ENCODE peak calls at places on chromosomes 5 and 9, in six cellular contexts. E is K562; D is neuronal stem cell; T is thyroid gland; S is heart right ventricle; M is CD8-positive, alpha-beta T cell. Z is an unnamed sample.

GRCh38 chr5:57303985-57304384 is 130.1 kb downstream of the GPBP1 start:
- DNase-seq in E (peak), D (no peak), T (no peak), S (no peak), M (no peak), Z (no peak)

GRCh38 chr5:123511290-123511647 is 708 bp upstream of the CSNK1G3 start:
- DNase-seq in E (no peak), D (peak), T (no peak), S (no peak), M (no peak), Z (no peak)

GRCh38 chr9:5586391-5586802 is 42.5 kb upstream of the RIC1 start:
- DNase-seq in E (no peak), D (no peak), T (no peak), S (no peak), M (no peak), Z (peak)

GRCh38 chr5:150339165-150339564 is 18.3 kb upstream of the TCOF1 start:
- DNase-seq in E (no peak), D (no peak), T (no peak), S (no peak), M (no peak), Z (no peak)

GRCh38 chr9:114287001-114287762 is 35.7 kb upstream of the ORM1 start:
- DNase-seq in E (no peak), D (no peak), T (no peak), S (no peak), M (no peak), Z (no peak)

GRCh38 chr5:19920761-19921160 is 67.2 kb downstream of the CDH18 start:
- DNase-seq in E (no peak), D (no peak), T (no peak), S (no peak), M (no peak), Z (no peak)

GRCh38 chr9:77753183-77753582 is 105.1 kb upstream of the GNA14 start:
- DNase-seq in E (peak), D (no peak), T (no peak), S (no peak), M (no peak), Z (no peak)

GRCh38 chr5:94362857-94363256 is 255.5 kb downstream of the KIAA0825 start:
- DNase-seq in E (no peak), D (no peak), T (no peak), S (no peak), M (no peak), Z (no peak)

GRCh38 chr5:53730938-53731337 is 170.5 kb downstream of the NDUFS4 start:
- DNase-seq in E (no peak), D (no peak), T (no peak), S (peak), M (no peak), Z (no peak)

GRCh38 chr5:11143456-11144267 is 382.6 kb upstream of the DAP start:
- DNase-seq in E (no peak), D (no peak), T (no peak), S (no peak), M (no peak), Z (no peak)

GRCh38 chr5:12902611-12903010 is 998.4 kb upstream of the CTNND2 start:
- DNase-seq in E (no peak), D (no peak), T (no peak), S (no peak), M (no peak), Z (no peak)

GRCh38 chr5:180069589-180070247 is 1.8 kb downstream of the RNF130 start:
- DNase-seq in E (peak), D (no peak), T (no peak), S (peak), M (no peak), Z (no peak)

GRCh38 chr9:78559449-78559885 is 262.5 kb downstream of the PSAT1 start:
- DNase-seq in E (no peak), D (no peak), T (no peak), S (no peak), M (no peak), Z (no peak)

GRCh38 chr9:122742003-122742402 is at the start of gene OR1L6:
- DNase-seq in E (no peak), D (no peak), T (no peak), S (no peak), M (no peak), Z (no peak)

GRCh38 chr5:83745821-83746220 is 25.2 kb upstream of the HAPLN1 start:
- DNase-seq in E (no peak), D (no peak), T (no peak), S (no peak), M (no peak), Z (no peak)

GRCh38 chr5:26622947-26623346 is 415.4 kb downstream of the CDH9 start:
- DNase-seq in E (no peak), D (no peak), T (no peak), S (no peak), M (no peak), Z (no peak)

GRCh38 chr9:92177591-92177990 is 62.4 kb upstream of the SPTLC1 start:
- DNase-seq in E (no peak), D (no peak), T (no peak), S (no peak), M (no peak), Z (no peak)

GRCh38 chr5:144273232-144274027 is 102.8 kb downstream of the KCTD16 start:
- DNase-seq in E (no peak), D (no peak), T (no peak), S (no peak), M (no peak), Z (no peak)

GRCh38 chr9:128203842-128204551 is 818 bp downstream of the DNM1 start:
- DNase-seq in E (peak), D (peak), T (no peak), S (no peak), M (no peak), Z (no peak)

GRCh38 chr5:59789197-59789596 is 104.3 kb downstream of the PDE4D start:
- DNase-seq in E (no peak), D (no peak), T (no peak), S (no peak), M (no peak), Z (no peak)

GRCh38 chr9:93670208-93671029 is 94.0 kb downstream of the PHF2 start:
- DNase-seq in E (no peak), D (no peak), T (no peak), S (peak), M (peak), Z (no peak)

GRCh38 chr9:137147091-137147792 is 8.3 kb downstream of the GRIN1 start:
- DNase-seq in E (no peak), D (no peak), T (no peak), S (no peak), M (no peak), Z (no peak)

GRCh38 chr9:98515506-98516204 is 193.1 kb downstream of the GABBR2 start:
- DNase-seq in E (no peak), D (no peak), T (no peak), S (no peak), M (no peak), Z (no peak)

GRCh38 chr5:74519679-74520078 is 120.8 kb downstream of the ENC1 start:
- DNase-seq in E (no peak), D (no peak), T (no peak), S (no peak), M (no peak), Z (no peak)

GRCh38 chr5:96006291-96006690 is 44.6 kb upstream of the ELL2 start:
- DNase-seq in E (no peak), D (no peak), T (no peak), S (no peak), M (no peak), Z (no peak)

GRCh38 chr5:41120600-41120999 is 49.5 kb upstream of the MROH2B start:
- DNase-seq in E (no peak), D (no peak), T (no peak), S (no peak), M (no peak), Z (no peak)

GRCh38 chr9:33881635-33882034 is 64.7 kb downstream of the UBE2R2 start:
- DNase-seq in E (no peak), D (no peak), T (no peak), S (no peak), M (no peak), Z (no peak)

GRCh38 chr9:116234091-116234490 is 80.5 kb downstream of the PAPPA start:
- DNase-seq in E (no peak), D (no peak), T (no peak), S (no peak), M (no peak), Z (no peak)

GRCh38 chr5:62719061-62719730 is 140.6 kb downstream of the LRRC70 start:
- DNase-seq in E (no peak), D (no peak), T (no peak), S (no peak), M (no peak), Z (no peak)

GRCh38 chr9:92974161-92974661 is 26.9 kb downstream of the FGD3 start:
- DNase-seq in E (no peak), D (no peak), T (no peak), S (no peak), M (no peak), Z (no peak)

GRCh38 chr5:172102913-172103629 is 85.0 kb downstream of the STK10 start:
- DNase-seq in E (peak), D (peak), T (no peak), S (peak), M (no peak), Z (no peak)

GRCh38 chr5:179530069-179530998 is 20.0 kb upstream of the RUFY1 start:
- DNase-seq in E (peak), D (peak), T (peak), S (peak), M (peak), Z (peak)

GRCh38 chr5:32217886-32218396 is 43.8 kb upstream of the GOLPH3 start:
- DNase-seq in E (peak), D (no peak), T (peak), S (peak), M (no peak), Z (no peak)

GRCh38 chr5:94968507-94969095 is 316.3 kb downstream of the MCTP1 start:
- DNase-seq in E (peak), D (peak), T (peak), S (peak), M (no peak), Z (peak)

GRCh38 chr9:21502586-21502985 is 20.5 kb upstream of the IFNE start:
- DNase-seq in E (no peak), D (no peak), T (no peak), S (no peak), M (no peak), Z (no peak)

GRCh38 chr5:95619518-95620029 is 313 bp upstream of the GPR150 start:
- DNase-seq in E (no peak), D (no peak), T (no peak), S (no peak), M (no peak), Z (no peak)

GRCh38 chr9:7560669-7561305 is 238.8 kb downstream of the DMAC1 start:
- DNase-seq in E (no peak), D (no peak), T (no peak), S (no peak), M (no peak), Z (no peak)

GRCh38 chr5:62460578-62460983 is 48.0 kb downstream of the IPO11 start:
- DNase-seq in E (peak), D (peak), T (no peak), S (no peak), M (no peak), Z (no peak)

DNA sequence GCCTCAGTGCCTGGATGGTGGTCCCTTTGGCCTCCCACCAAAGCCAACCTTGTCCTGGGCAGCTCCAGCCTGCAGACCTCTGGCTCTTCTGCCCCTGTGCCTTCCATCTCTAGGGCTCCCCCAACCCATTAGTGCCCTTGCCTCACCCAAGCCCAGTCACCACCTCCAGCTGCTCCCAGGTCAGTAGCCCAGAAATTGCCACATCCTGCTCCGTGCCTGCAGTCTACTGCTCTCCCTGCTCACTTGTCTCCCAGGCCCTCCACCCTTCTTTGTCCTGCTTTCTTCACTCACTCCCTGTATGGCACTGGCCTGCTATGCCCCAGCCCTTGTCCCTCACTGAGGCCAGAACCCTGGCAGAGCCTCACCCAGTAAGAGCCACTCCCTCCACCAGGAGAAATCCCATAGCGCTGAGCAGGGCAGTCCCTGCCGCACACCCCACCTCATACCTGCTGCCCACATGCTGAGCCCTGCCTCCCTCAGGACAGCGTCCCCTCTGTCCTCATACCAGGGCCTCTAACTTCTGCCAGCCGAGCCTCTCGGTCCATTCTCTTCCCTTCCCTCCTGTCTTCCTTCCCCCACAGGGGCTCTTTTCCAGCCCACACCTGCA is 44.4 kb downstream of the JADE2 start:
- DNase-seq in E (no peak), D (no peak), T (no peak), S (no peak), M (no peak), Z (no peak)
- H3K27ac ChIP-seq in E (no peak), D (no peak), T (peak), S (peak), M (no peak), Z (no peak)

DNA sequence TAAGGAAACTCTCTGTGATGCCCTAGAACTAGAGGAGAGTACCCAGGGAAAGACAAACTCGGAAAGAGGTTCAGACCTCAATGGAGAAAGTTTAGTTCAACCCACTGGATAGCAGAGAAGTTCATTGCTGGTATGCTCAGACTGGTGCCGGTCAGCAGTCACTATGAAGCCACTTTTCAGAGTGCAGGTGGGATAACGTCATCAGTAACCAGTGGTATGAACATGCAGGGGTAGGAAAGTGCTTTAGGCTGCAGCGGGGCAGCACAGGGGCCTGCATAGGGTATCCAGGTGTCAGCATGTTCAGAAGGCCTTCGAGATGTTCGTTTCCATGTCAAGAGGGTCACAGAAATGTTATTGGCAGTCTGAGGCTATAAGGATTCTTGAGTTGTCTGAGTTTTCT is 20.8 kb upstream of the ANKRD55 start:
- DNase-seq in E (peak), D (no peak), T (peak), S (no peak), M (no peak), Z (no peak)
- H3K27ac ChIP-seq in E (peak), D (no peak), T (peak), S (no peak), M (no peak), Z (no peak)

GRCh38 chr9:134375430-134376385 is 49.5 kb downstream of the RXRA start:
- DNase-seq in E (no peak), D (no peak), T (peak), S (peak), M (no peak), Z (no peak)

GRCh38 chr9:134377976-134378375 is 51.7 kb downstream of the RXRA start:
- DNase-seq in E (no peak), D (no peak), T (peak), S (peak), M (no peak), Z (no peak)

GRCh38 chr9:134376386-134377142 is 50.3 kb downstream of the RXRA start:
- DNase-seq in E (no peak), D (no peak), T (peak), S (no peak), M (no peak), Z (no peak)

GRCh38 chr9:134378901-134379338 is 52.7 kb downstream of the RXRA start:
- DNase-seq in E (no peak), D (no peak), T (no peak), S (peak), M (no peak), Z (no peak)

DNA sequence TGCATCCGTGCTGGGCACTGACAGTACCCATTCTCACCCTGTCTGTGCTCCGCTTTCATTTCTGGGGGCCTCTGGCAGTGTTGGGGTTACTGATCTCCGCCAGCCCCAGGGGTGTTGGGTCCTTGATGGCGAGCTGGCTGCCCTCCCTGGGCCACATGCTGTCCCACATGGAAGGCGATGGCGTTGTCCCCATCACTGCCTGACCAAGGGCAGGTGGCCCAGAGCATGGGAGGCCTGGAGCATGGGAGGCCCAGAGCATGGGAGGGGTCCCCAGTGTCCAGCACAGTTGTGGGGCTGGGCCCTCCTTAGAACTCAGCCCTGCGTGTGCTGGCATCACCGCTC is 50.9 kb downstream of the RXRA start:
- DNase-seq in E (no peak), D (no peak), T (no peak), S (no peak), M (no peak), Z (no peak)
- H3K27ac ChIP-seq in E (no peak), D (no peak), T (peak), S (peak), M (no peak), Z (no peak)

GRCh38 chr5:140711794-140712193 is 11.5 kb downstream of the ZMAT2 start:
- DNase-seq in E (no peak), D (no peak), T (no peak), S (no peak), M (no peak), Z (no peak)
- H3K27ac ChIP-seq in E (peak), D (no peak), T (peak), S (peak), M (no peak), Z (peak)

GRCh38 chr9:135045264-135046155 is 42.0 kb upstream of the OLFM1 start:
- DNase-seq in E (no peak), D (no peak), T (no peak), S (no peak), M (no peak), Z (no peak)

GRCh38 chr9:135048046-135048757 is 39.3 kb upstream of the OLFM1 start:
- DNase-seq in E (no peak), D (no peak), T (no peak), S (no peak), M (no peak), Z (no peak)

GRCh38 chr9:135047026-135047350 is 40.5 kb upstream of the OLFM1 start:
- DNase-seq in E (no peak), D (no peak), T (no peak), S (no peak), M (no peak), Z (no peak)

GRCh38 chr9:135047521-135047920 is 39.9 kb upstream of the OLFM1 start:
- DNase-seq in E (no peak), D (no peak), T (no peak), S (no peak), M (no peak), Z (no peak)

GRCh38 chr9:135046156-135047025 is 41.1 kb upstream of the OLFM1 start:
- DNase-seq in E (no peak), D (no peak), T (no peak), S (no peak), M (no peak), Z (no peak)
- H3K27ac ChIP-seq in E (no peak), D (no peak), T (no peak), S (no peak), M (no peak), Z (no peak)

GRCh38 chr5:67997148-67997547 is 218.4 kb upstream of the PIK3R1 start:
- DNase-seq in E (no peak), D (no peak), T (no peak), S (no peak), M (no peak), Z (no peak)
- H3K27ac ChIP-seq in E (no peak), D (no peak), T (no peak), S (no peak), M (no peak), Z (no peak)

GRCh38 chr5:72467987-72468386 is 39.2 kb downstream of the ZNF366 start:
- DNase-seq in E (no peak), D (no peak), T (no peak), S (no peak), M (no peak), Z (no peak)
- H3K27ac ChIP-seq in E (peak), D (no peak), T (no peak), S (no peak), M (no peak), Z (no peak)

DNA sequence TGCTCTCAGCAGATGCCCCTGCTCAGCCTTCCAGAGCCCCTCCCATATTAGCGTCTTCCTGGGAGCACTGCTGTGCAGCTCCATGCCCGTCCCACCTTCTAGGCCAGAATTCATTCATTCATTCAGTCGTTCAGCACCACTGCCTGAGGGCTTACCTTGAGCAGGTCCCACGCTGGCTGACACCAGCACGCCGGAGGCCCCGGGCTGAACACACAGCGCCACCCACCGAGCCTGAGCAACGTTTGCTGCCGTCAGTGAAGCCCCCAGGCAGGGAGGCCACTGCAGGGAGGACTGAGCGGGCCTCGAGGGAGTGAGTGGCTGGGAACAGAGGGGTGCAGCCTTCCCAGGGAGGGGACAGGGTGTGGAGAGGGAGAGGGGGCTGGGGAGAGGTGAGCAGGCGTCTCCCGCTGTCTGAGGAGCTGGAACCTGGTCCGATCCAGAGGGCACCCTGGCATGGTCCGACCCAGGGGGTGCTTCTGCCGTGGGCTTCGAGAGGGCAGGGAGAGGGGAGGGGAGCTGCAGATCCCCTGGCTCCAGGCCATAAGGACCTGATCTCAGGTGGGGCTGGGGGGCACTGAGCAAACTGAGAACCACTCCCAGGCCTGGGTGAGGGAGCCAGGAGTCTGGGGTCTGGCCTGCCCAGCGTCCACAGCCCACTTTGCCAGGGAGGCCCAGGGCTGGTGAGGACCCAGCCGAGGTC is 98.9 kb upstream of the RAPGEF1 start:
- DNase-seq in E (no peak), D (no peak), T (no peak), S (no peak), M (no peak), Z (no peak)
- H3K27ac ChIP-seq in E (no peak), D (no peak), T (no peak), S (peak), M (no peak), Z (peak)